ENCODE peak calls at places on chromosome 17, in five cellular contexts. M is K562, P is stomach, D is heart left ventricle, N is testis. B is an unnamed sample. For H3K4me1, the result is how much of the 10 kb centered on the place peaks cover.

GRCh38 chr17:21016826-21017225 is 26.0 kb downstream of the USP22 start:
- DNase-seq in N (no peak), D (no peak), M (no peak), P (no peak), B (no peak)

GRCh38 chr17:32111141-32111771 is 31.0 kb upstream of the RHOT1 start:
- DNase-seq in D (peak), P (peak), N (peak), M (peak), B (peak)

GRCh38 chr17:81513669-81514484 is 1.3 kb upstream of the ACTG1 start:
- DNase-seq in P (peak), D (peak), N (peak), M (peak), B (peak)

GRCh38 chr17:17484451-17484899 is 7.7 kb downstream of the MED9 start:
- DNase-seq in P (no peak), D (no peak), N (no peak), M (no peak), B (no peak)

GRCh38 chr17:27965224-27965623 is 72.1 kb upstream of the LYRM9 start:
- DNase-seq in M (no peak), N (no peak), D (no peak), P (no peak), B (no peak)

GRCh38 chr17:61783556-61784304 is 79.6 kb downstream of the BRIP1 start:
- DNase-seq in M (no peak), P (no peak), D (no peak), N (no peak), B (no peak)

GRCh38 chr17:39591958-39592954 is 15.5 kb downstream of the NEUROD2 start:
- DNase-seq in N (peak), P (peak), D (no peak), M (peak), B (no peak)

GRCh38 chr17:15285466-15285865 is 20.3 kb upstream of the PMP22 start:
- DNase-seq in M (no peak), P (no peak), D (no peak), N (no peak), B (no peak)

GRCh38 chr17:29587591-29587990 is 1.9 kb downstream of the GIT1 start:
- DNase-seq in D (peak), P (no peak), N (no peak), M (no peak), B (peak)

GRCh38 chr17:73278465-73279453 is 17.1 kb upstream of the CPSF4L start:
- DNase-seq in D (peak), P (peak), N (peak), M (no peak), B (peak)

GRCh38 chr17:63249256-63250006 is 196.7 kb downstream of the CYB561 start:
- DNase-seq in D (no peak), M (no peak), N (no peak), P (no peak), B (no peak)

GRCh38 chr17:41392278-41392677 is 5.1 kb downstream of the KRT31 start:
- DNase-seq in D (no peak), N (no peak), M (no peak), P (no peak), B (no peak)

GRCh38 chr17:66383353-66383752 is 80.9 kb downstream of the PRKCA start:
- DNase-seq in D (no peak), P (no peak), M (no peak), N (no peak), B (no peak)

GRCh38 chr17:78267257-78268073 is 36.0 kb downstream of the TMEM235 start:
- DNase-seq in D (no peak), M (peak), N (no peak), P (no peak), B (peak)

GRCh38 chr17:1169471-1169908 is 10.3 kb downstream of the ABR start:
- DNase-seq in D (no peak), P (no peak), M (no peak), N (no peak), B (no peak)

GRCh38 chr17:14813649-14814048 is 451.5 kb downstream of the PMP22 start:
- DNase-seq in D (peak), P (no peak), N (peak), M (peak), B (no peak)

GRCh38 chr17:6752068-6752909 is 3.6 kb upstream of the XAF1 start:
- DNase-seq in P (no peak), N (peak), D (peak), M (no peak), B (peak)

DNA sequence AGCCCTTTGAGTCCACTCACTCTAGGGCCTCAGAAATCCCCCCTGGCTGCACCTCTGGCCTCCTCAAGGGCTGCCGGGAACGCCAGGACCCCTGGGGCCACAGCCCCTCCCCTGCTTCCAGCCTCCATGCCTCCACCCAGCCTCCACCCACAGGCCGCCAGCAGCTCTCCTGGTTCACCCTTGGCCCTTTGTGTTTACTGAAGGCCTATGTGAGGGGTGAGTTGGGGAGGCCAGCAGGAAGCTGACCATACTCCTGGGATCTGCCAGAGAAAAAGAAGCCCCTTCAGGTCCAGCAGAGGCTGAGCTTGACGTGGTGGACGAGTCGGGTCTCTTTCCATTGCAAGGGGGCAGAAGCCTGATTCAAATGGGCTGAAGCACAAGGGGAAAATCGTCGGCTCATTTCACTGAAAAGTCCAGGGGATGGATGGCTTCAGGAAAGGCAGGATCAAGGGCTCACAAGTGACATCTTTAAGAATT is 18.3 kb upstream of the ATP2A3 start:
- DNase-seq in P (no peak), D (no peak), N (no peak), M (no peak), B (no peak)
- H3K4me1 ChIP-seq in P (under half), D (under half), N (under half), M (under half), B (under half)

GRCh38 chr17:19336938-19337711 is 25.4 kb downstream of the B9D1 start:
- DNase-seq in N (no peak), P (peak), M (peak), D (peak), B (no peak)
- TF ChIP-seq POLR2A in N (no peak), P (no peak), M (no peak), D (no peak), B (no peak)

DNA sequence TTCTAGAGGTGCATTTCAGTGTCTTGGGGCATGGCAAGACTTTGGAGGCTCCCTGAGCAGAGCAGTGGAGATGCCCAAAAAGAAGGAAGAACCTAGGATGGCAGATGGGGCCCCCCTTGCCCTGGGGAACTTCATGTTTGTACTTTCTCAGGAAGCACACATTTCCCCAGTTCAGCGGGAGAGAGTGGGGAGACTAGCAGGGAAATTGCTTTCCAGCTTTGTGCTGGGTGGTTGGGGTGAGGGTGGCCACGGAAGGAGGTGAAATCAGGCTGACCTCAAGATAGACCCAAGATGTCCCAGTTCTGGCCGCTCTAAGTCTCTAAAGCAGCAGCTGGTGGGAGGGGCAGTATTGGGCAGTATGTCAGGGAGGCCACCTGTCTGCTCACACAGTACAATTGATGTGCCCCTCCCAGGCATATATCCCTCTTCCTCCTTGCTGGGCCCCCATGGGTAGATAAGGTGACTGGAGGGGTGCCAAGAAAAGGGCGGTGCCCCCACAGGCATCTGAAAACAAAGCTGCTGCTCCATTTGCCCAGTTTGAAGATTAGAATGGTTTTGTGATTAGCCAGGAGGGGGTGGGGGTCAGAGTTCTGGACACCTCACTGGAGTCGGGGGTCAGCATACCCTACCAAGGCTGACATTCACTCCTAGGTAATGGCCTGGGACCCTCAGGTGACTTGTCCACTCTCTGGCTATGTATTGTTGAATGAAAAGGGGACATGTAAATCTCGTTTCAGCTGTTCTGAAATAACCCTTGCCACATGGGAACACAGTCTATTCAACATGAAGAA is 17.1 kb upstream of the NAGLU start:
- DNase-seq in D (peak), P (peak), M (peak), N (peak), B (peak)
- H3K4me1 ChIP-seq in D (half or more), P (half or more), M (half or more), N (half or more), B (half or more)

DNA sequence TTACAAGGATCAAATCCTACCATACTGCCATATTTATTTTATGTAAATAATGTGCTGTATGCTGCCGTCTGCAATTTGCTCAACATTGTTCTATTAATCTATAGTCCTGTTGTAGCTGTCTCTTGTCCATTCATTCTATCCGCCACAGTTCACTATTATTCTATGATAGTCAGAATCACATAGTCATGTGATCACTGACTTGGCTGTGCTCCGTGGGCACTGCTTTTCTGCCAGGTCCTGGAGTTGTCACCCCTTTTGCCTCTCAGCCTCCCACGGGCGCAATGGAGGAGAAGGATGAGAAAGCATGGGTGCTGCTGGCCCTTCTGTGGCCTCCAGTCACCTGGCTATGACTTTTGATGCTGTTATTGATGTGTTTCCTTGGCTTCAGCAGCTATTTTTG is 37.3 kb upstream of the ANKFY1 start:
- DNase-seq in N (no peak), D (peak), M (no peak), P (no peak), B (no peak)
- TF ChIP-seq POLR2A in N (no peak), D (no peak), M (no peak), P (no peak), B (no peak)

GRCh38 chr17:76444518-76445311 is 8.2 kb downstream of the UBE2O start:
- DNase-seq in P (no peak), D (no peak), N (no peak), M (peak), B (no peak)

GRCh38 chr17:76446449-76447231 is 6.3 kb downstream of the UBE2O start:
- DNase-seq in D (no peak), P (peak), N (no peak), M (peak), B (peak)

GRCh38 chr17:76447931-76448652 is 4.9 kb downstream of the UBE2O start:
- DNase-seq in M (no peak), P (no peak), N (no peak), D (peak), B (no peak)

GRCh38 chr17:76442341-76443338 is 10.3 kb downstream of the UBE2O start:
- DNase-seq in D (no peak), N (no peak), P (no peak), M (peak), B (no peak)

GRCh38 chr17:76445697-76446448 is 7.1 kb downstream of the UBE2O start:
- DNase-seq in D (no peak), P (no peak), M (no peak), N (no peak), B (no peak)
- H3K4me1 ChIP-seq in D (under half), P (under half), M (half or more), N (under half), B (under half)

GRCh38 chr17:10628756-10629155 is 28.4 kb downstream of the MYH3 start:
- DNase-seq in M (peak), N (peak), D (no peak), P (no peak), B (no peak)

GRCh38 chr17:10629706-10630105 is 27.4 kb downstream of the MYH3 start:
- DNase-seq in M (no peak), P (no peak), D (no peak), N (no peak), B (no peak)

GRCh38 chr17:10633738-10634379 is 23.2 kb downstream of the MYH3 start:
- DNase-seq in P (no peak), M (no peak), N (no peak), D (no peak), B (no peak)

GRCh38 chr17:10631701-10632100 is 25.4 kb downstream of the MYH3 start:
- DNase-seq in P (no peak), D (no peak), M (no peak), N (no peak), B (no peak)

DNA sequence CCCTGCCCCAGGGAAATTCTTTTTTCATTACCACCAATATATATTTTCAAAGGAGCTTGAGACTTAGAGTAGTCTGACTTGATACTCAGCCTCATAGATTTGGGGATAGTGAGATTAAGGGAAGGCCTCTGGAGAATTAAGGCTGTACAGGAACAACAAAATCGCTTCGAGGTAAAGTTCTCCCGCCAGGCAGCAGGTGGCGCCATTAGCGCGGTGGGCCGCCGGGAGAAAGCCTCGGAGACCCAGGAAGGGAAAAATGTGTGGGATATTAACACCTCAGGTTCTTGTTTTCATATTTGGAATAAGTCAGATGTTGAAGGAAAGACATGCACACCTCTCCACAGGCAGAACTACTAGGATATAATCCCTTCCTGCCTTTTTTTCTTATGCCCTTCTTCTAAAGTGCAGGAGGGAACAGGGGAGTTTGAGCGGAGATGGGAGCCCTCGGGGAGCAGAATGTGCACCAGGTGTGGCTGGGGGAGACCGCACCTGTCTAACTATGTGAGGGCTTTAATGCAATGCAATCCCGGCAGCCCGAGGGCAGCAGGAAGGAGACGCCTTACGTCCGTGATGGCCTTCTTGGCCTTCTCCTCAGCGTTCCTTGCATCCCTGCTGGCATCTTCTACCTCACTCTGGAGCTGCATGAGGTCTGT is 25.9 kb downstream of the MYH3 start:
- DNase-seq in P (no peak), M (peak), D (no peak), N (peak), B (peak)
- TF ChIP-seq POLR2A in P (no peak), M (no peak), D (no peak), N (no peak), B (no peak)

GRCh38 chr17:50697663-50698272 is 9.9 kb downstream of the ANKRD40 start:
- DNase-seq in M (no peak), D (no peak), N (no peak), P (no peak), B (no peak)

GRCh38 chr17:50707296-50708049 is at the start of gene ANKRD40:
- DNase-seq in M (peak), D (peak), P (peak), N (peak), B (peak)

GRCh38 chr17:50708050-50709000 is 611 bp upstream of the ANKRD40 start:
- DNase-seq in M (peak), D (no peak), P (no peak), N (no peak), B (no peak)

GRCh38 chr17:50699410-50699809 is 8.3 kb downstream of the ANKRD40 start:
- DNase-seq in N (no peak), D (no peak), M (no peak), P (no peak), B (no peak)

GRCh38 chr17:50703162-50703561 is 4.6 kb downstream of the ANKRD40 start:
- DNase-seq in P (no peak), N (no peak), M (no peak), D (no peak), B (no peak)
- H3K4me1 ChIP-seq in P (half or more), N (under half), M (under half), D (under half), B (under half)